ENCODE peak calls at places on chromosomes 7 and 10, in seven cellular contexts. H is adipocyte, S is pancreas, V is GM23248, Q is tibial nerve, M is tibial artery, E is H9. G is an unnamed sample. For H3K4me1, the result is how much of the 10 kb centered on the place peaks cover.

GRCh38 chr7:106598663-106599342 is 62.2 kb downstream of the CCDC71L start:
- DNase-seq in H (peak), S (peak), V (peak), Q (peak), M (peak), E (peak), G (peak)

GRCh38 chr7:132475669-132476116 is 100.6 kb downstream of the PLXNA4 start:
- DNase-seq in H (no peak), S (no peak), V (no peak), Q (no peak), M (no peak), E (peak), G (no peak)

GRCh38 chr7:2692543-2692942 is 4.5 kb downstream of the AMZ1 start:
- DNase-seq in H (no peak), S (no peak), V (no peak), Q (no peak), M (no peak), E (no peak), G (no peak)

GRCh38 chr10:110206988-110207804 is at the start of gene MXI1:
- DNase-seq in H (peak), S (peak), V (peak), Q (peak), M (peak), E (peak), G (peak)

GRCh38 chr7:99139031-99139430 is 4.9 kb downstream of the SMURF1 start:
- DNase-seq in H (peak), S (no peak), V (peak), Q (no peak), M (no peak), E (no peak), G (no peak)

GRCh38 chr10:91198781-91199180 is 21.7 kb upstream of the PCGF5 start:
- DNase-seq in H (peak), S (no peak), V (peak), Q (peak), M (no peak), E (no peak), G (peak)

GRCh38 chr10:113612154-113612553 is 51.7 kb downstream of the NRAP start:
- DNase-seq in H (no peak), S (peak), V (no peak), Q (no peak), M (no peak), E (no peak), G (no peak)

GRCh38 chr10:86936661-86937501 is 20.5 kb downstream of the MMRN2 start:
- DNase-seq in H (peak), S (peak), V (peak), Q (no peak), M (no peak), E (no peak), G (no peak)

GRCh38 chr10:57579926-57580325 is 687.8 kb downstream of the IPMK start:
- DNase-seq in H (peak), S (no peak), V (peak), Q (no peak), M (no peak), E (peak), G (no peak)

GRCh38 chr10:89147256-89147655 is 59.9 kb downstream of the CH25H start:
- DNase-seq in H (peak), S (no peak), V (peak), Q (no peak), M (no peak), E (no peak), G (no peak)

GRCh38 chr10:72009430-72010081 is 45.4 kb downstream of the CHST3 start:
- DNase-seq in H (peak), S (peak), V (peak), Q (peak), M (peak), E (no peak), G (no peak)

GRCh38 chr7:143393267-143394041 is 12.3 kb downstream of the ZYX start:
- DNase-seq in H (no peak), S (peak), V (no peak), Q (no peak), M (no peak), E (peak), G (no peak)

GRCh38 chr10:33271969-33272583 is 62.4 kb downstream of the NRP1 start:
- DNase-seq in H (peak), S (no peak), V (peak), Q (no peak), M (no peak), E (no peak), G (no peak)

GRCh38 chr7:25780904-25781303 is 371.1 kb upstream of the NFE2L3 start:
- DNase-seq in H (no peak), S (no peak), V (no peak), Q (no peak), M (no peak), E (no peak), G (no peak)

GRCh38 chr7:113283861-113284260 is 165.5 kb upstream of the SMIM30 start:
- DNase-seq in H (peak), S (no peak), V (peak), Q (no peak), M (no peak), E (no peak), G (no peak)

GRCh38 chr10:73501651-73502050 is 5.8 kb upstream of the PPP3CB start:
- DNase-seq in H (no peak), S (no peak), V (no peak), Q (no peak), M (no peak), E (no peak), G (no peak)

GRCh38 chr10:103985726-103986125 is 18.8 kb downstream of the SLK start:
- DNase-seq in H (peak), S (no peak), V (peak), Q (no peak), M (no peak), E (no peak), G (no peak)

GRCh38 chr10:126458453-126458852 is 70.2 kb upstream of the ADAM12 start:
- DNase-seq in H (peak), S (no peak), V (peak), Q (no peak), M (no peak), E (no peak), G (no peak)

GRCh38 chr7:296546-296945 is 6.6 kb downstream of the FOXL3 start:
- DNase-seq in H (no peak), S (no peak), V (no peak), Q (no peak), M (no peak), E (peak), G (no peak)

GRCh38 chr10:91549296-91549695 is 83.6 kb downstream of the PPP1R3C start:
- DNase-seq in H (no peak), S (no peak), V (peak), Q (no peak), M (no peak), E (no peak), G (no peak)

GRCh38 chr10:69803809-69804208 is 2.1 kb downstream of the COL13A1 start:
- DNase-seq in H (no peak), S (no peak), V (no peak), Q (no peak), M (no peak), E (no peak), G (no peak)

GRCh38 chr7:93011351-93012294 is 106.2 kb downstream of the SAMD9 start:
- DNase-seq in H (peak), S (no peak), V (peak), Q (no peak), M (no peak), E (no peak), G (no peak)

GRCh38 chr7:32154797-32155196 is 84.6 kb upstream of the PDE1C start:
- DNase-seq in H (peak), S (no peak), V (peak), Q (no peak), M (peak), E (no peak), G (no peak)

GRCh38 chr10:116994113-116994890 is 10.7 kb downstream of the SHTN1 start:
- DNase-seq in H (no peak), S (no peak), V (no peak), Q (no peak), M (no peak), E (no peak), G (no peak)

GRCh38 chr10:17077251-17077904 is 52.2 kb downstream of the CUBN start:
- DNase-seq in H (peak), S (no peak), V (peak), Q (no peak), M (no peak), E (no peak), G (no peak)

GRCh38 chr10:71974489-71975011 is 10.4 kb downstream of the CHST3 start:
- DNase-seq in H (peak), S (no peak), V (peak), Q (no peak), M (no peak), E (no peak), G (no peak)

GRCh38 chr10:4169448-4169847 is 384.4 kb upstream of the KLF6 start:
- DNase-seq in H (no peak), S (no peak), V (no peak), Q (no peak), M (no peak), E (no peak), G (no peak)

GRCh38 chr10:112810651-112811215 is 139.3 kb upstream of the TCF7L2 start:
- DNase-seq in H (no peak), S (no peak), V (no peak), Q (no peak), M (peak), E (peak), G (no peak)

GRCh38 chr7:77281780-77282478 is 82.3 kb upstream of the FGL2 start:
- DNase-seq in H (no peak), S (no peak), V (no peak), Q (no peak), M (peak), E (no peak), G (no peak)

GRCh38 chr7:103113164-103113563 is 35.7 kb downstream of the NAPEPLD start:
- DNase-seq in H (peak), S (no peak), V (peak), Q (no peak), M (no peak), E (no peak), G (no peak)

GRCh38 chr10:60827791-60828488 is 49.7 kb downstream of the CDK1 start:
- DNase-seq in H (peak), S (no peak), V (peak), Q (no peak), M (no peak), E (no peak), G (no peak)

GRCh38 chr7:100681491-100682227 is 8.1 kb downstream of the GNB2 start:
- DNase-seq in H (no peak), S (no peak), V (no peak), Q (no peak), M (no peak), E (no peak), G (no peak)

GRCh38 chr7:18846765-18847215 is 270.6 kb downstream of the TWIST1 start:
- DNase-seq in H (peak), S (no peak), V (peak), Q (no peak), M (no peak), E (no peak), G (no peak)

GRCh38 chr10:79147306-79147705 is 78.5 kb downstream of the ZMIZ1 start:
- DNase-seq in H (no peak), S (no peak), V (no peak), Q (no peak), M (no peak), E (no peak), G (no peak)
- H3K4me1 ChIP-seq in H (half or more), S (under half), V (half or more), Q (half or more), M (half or more), E (under half), G (half or more)

DNA sequence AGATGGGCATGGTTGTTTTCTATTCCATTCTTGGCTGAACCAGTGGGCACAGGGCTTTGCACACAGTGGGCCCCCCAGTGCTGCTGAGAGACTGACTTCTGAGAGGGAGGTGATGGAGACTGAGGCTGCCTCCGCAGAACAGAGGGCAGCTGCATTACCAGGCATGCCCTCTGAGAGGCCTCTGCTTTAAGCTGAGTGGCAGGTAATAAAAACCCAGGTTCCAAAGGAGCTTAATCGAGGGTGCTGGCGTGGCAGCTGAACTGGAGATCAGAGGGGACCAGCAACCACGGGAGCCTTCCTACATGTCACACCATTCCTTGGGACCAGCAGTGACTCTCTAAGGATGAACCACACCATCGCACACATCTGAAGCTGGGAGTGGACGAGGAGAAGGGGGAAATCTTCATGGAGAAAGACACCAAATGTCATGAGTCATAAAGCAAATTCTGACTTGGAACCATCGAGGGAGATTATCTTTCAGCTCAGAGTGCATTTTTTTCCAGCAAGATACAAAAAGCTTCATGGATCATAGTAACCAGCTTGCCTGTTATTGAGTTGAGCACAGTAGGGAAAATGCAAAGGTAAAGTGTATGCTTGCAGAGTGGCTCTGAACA is 24.6 kb downstream of the HIPK2 start:
- DNase-seq in H (no peak), S (no peak), V (no peak), Q (no peak), M (no peak), E (no peak), G (no peak)
- H3K4me1 ChIP-seq in H (under half), S (under half), V (under half), Q (under half), M (half or more), E (under half), G (under half)

GRCh38 chr7:23020742-23021401 is 6.9 kb upstream of the HYCC1 start:
- DNase-seq in H (peak), S (no peak), V (peak), Q (no peak), M (peak), E (no peak), G (no peak)

GRCh38 chr7:23024454-23024853 is 10.5 kb upstream of the HYCC1 start:
- DNase-seq in H (no peak), S (no peak), V (no peak), Q (no peak), M (no peak), E (no peak), G (no peak)

GRCh38 chr7:23022258-23022745 is 8.4 kb upstream of the HYCC1 start:
- DNase-seq in H (peak), S (no peak), V (peak), Q (no peak), M (no peak), E (no peak), G (no peak)

GRCh38 chr7:23021581-23021980 is 7.7 kb upstream of the HYCC1 start:
- DNase-seq in H (peak), S (no peak), V (no peak), Q (no peak), M (no peak), E (no peak), G (no peak)

DNA sequence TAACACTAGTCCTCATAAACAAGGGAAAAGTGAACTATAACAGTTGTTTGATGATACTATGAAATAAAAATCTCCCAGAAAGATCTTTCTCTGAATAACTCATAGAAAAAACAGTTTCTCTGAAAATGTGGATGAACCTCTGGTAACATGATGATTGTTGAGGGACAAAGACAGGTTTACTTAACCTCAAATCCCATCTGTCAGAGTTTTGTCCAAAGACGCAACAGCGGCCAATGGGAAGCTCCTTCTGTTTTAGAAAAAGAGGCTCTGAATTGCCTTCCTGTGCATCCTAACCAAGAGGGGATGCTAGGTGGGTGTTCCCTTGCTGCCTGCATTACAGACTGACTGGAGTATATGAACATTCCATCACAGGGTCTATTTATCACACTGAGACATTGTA is 8.9 kb upstream of the HYCC1 start:
- DNase-seq in H (no peak), S (no peak), V (no peak), Q (no peak), M (no peak), E (no peak), G (no peak)
- H3K4me1 ChIP-seq in H (under half), S (under half), V (under half), Q (under half), M (under half), E (under half), G (under half)

DNA sequence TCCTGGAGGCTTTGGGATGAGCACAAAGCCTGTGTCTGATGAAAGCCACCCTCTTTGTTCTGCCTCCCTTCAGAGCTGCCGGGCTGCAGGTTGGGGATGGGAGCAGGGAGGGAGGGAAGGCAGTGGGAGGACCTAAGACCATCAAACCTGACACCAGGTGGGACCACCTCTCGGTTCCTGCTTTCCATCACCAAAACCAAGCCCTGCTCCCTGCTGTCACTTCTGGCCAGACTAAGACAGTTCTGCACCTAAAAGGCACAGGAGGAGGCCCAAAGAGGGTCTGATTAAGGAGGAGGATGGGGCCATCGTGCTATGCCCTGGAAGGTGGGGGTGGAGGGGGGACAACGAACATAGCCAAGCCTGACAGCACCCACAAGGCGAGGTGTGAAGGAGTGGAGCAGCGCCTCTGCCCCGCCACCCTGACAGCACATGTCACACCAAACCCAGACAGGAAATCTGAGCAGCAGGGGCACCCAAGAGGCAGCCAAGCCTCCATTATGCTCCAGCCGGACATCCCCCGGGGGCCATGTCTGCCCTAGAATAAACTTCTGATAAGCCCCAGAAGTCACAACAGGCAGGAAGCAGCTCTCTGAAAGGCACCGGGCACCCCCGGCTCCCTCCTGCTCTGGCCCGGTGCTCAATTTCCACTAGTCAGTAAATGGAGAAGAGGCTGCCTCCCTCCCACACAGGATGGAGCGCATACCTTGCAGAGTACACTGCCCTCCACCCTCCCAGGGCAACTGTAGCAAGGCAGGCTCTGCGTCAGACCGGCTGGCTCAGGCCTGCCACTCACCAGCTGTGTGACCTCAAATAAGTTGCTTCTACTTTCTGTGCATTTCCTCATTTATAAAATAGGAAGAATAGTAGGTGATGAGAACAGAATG is 48.9 kb downstream of the DLG5 start:
- DNase-seq in H (peak), S (no peak), V (peak), Q (no peak), M (no peak), E (peak), G (peak)
- H3K4me1 ChIP-seq in H (under half), S (under half), V (under half), Q (under half), M (under half), E (under half), G (under half)

GRCh38 chr10:92691591-92692084 is 1.9 kb downstream of the HHEX start:
- DNase-seq in H (no peak), S (peak), V (no peak), Q (peak), M (peak), E (peak), G (no peak)

GRCh38 chr10:92691042-92691590 is 1.4 kb downstream of the HHEX start:
- DNase-seq in H (no peak), S (peak), V (no peak), Q (no peak), M (peak), E (peak), G (no peak)

GRCh38 chr10:92692697-92693533 is 3.2 kb downstream of the HHEX start:
- DNase-seq in H (peak), S (no peak), V (no peak), Q (no peak), M (no peak), E (no peak), G (no peak)

GRCh38 chr10:92692085-92692671 is 2.4 kb downstream of the HHEX start:
- DNase-seq in H (no peak), S (peak), V (no peak), Q (no peak), M (no peak), E (peak), G (no peak)

DNA sequence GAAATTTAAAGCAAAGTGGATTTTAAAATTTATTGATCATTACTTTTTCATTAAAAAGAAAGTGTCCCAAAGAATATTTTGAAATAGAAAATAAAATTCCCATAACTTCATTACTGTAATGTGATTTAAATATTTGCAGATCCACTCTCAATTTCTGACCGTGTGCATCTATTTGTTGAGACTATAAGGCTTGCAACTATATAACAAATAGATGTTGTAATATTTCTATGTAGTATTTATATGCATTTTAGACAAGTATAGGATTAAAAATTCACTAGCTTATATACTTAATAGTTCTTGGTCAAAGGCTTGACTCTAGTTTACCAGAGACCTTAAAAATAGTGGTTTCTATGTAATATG is 3.8 kb downstream of the HHEX start:
- DNase-seq in H (no peak), S (no peak), V (no peak), Q (no peak), M (no peak), E (no peak), G (no peak)
- H3K4me1 ChIP-seq in H (under half), S (under half), V (under half), Q (under half), M (under half), E (under half), G (under half)

GRCh38 chr10:29321656-29322055 is 32.8 kb downstream of the LYZL1 start:
- DNase-seq in H (no peak), S (no peak), V (no peak), Q (no peak), M (no peak), E (no peak), G (no peak)
- H3K4me1 ChIP-seq in H (under half), S (under half), V (under half), Q (under half), M (under half), E (under half), G (under half)

GRCh38 chr10:131220601-131221171 is 90.8 kb downstream of the TCERG1L start:
- DNase-seq in H (no peak), S (no peak), V (no peak), Q (no peak), M (no peak), E (no peak), G (no peak)
- H3K4me1 ChIP-seq in H (under half), S (under half), V (under half), Q (under half), M (under half), E (under half), G (under half)